ENCODE peak calls at places on chromosomes 16 and 17, in four cellular contexts. Y is colonic mucosa, M is midbrain, A is SIG-M5. J is an unnamed sample.

GRCh38 chr16:55370762-55371482 is 46.9 kb downstream of the IRX6 start:
- DNase-seq in Y (peak; percentile 22), M (peak; percentile 68), A (no peak), J (peak; percentile 42)

GRCh38 chr16:70267516-70267915 is 15.8 kb upstream of the EXOSC6 start:
- DNase-seq in Y (no peak), M (no peak), A (no peak), J (no peak)

GRCh38 chr17:75587718-75588545 is at the start of gene MYO15B:
- DNase-seq in Y (peak; percentile 57), M (peak; percentile 7), A (no peak), J (no peak)

GRCh38 chr17:2551493-2551892 is 39.8 kb upstream of the METTL16 start:
- DNase-seq in Y (no peak), M (no peak), A (no peak), J (no peak)

GRCh38 chr16:85208181-85208580 is 95.9 kb upstream of the CIBAR2 start:
- DNase-seq in Y (no peak), M (no peak), A (no peak), J (no peak)

GRCh38 chr17:18962494-18962815 is 10.5 kb downstream of the SLC5A10 start:
- DNase-seq in Y (peak; percentile 21), M (no peak), A (no peak), J (no peak)

GRCh38 chr17:79400989-79401703 is 209.7 kb downstream of the RBFOX3 start:
- DNase-seq in Y (peak; percentile 70), M (peak; percentile 57), A (no peak), J (peak; percentile 31)

GRCh38 chr17:74457146-74457819 is 9.2 kb upstream of the CD300A start:
- DNase-seq in Y (peak; percentile 81), M (peak; percentile 86), A (no peak), J (peak; percentile 53)

GRCh38 chr16:83878838-83879237 is 20.1 kb upstream of the MLYCD start:
- DNase-seq in Y (no peak), M (peak; percentile 58), A (no peak), J (no peak)

GRCh38 chr17:29720471-29720990 is 97.8 kb upstream of the CORO6 start:
- DNase-seq in Y (no peak), M (no peak), A (no peak), J (no peak)

GRCh38 chr17:55057184-55057583 is 88.6 kb downstream of the STXBP4 start:
- DNase-seq in Y (no peak), M (no peak), A (no peak), J (no peak)

GRCh38 chr16:89049484-89050118 is 44.1 kb upstream of the ACSF3 start:
- DNase-seq in Y (no peak), M (no peak), A (no peak), J (no peak)

GRCh38 chr17:46868689-46869187 is 17.4 kb downstream of the WNT9B start:
- DNase-seq in Y (no peak), M (no peak), A (no peak), J (peak; percentile 33)

GRCh38 chr16:82655315-82655714 is 28.5 kb downstream of the CDH13 start:
- DNase-seq in Y (peak; percentile 37), M (no peak), A (no peak), J (peak; percentile 80)

GRCh38 chr16:70304892-70305448 is 6.0 kb downstream of the DDX19B start:
- DNase-seq in Y (no peak), M (no peak), A (no peak), J (no peak)

GRCh38 chr17:68600123-68600880 is 865 bp downstream of the FAM20A start:
- DNase-seq in Y (no peak), M (no peak), A (no peak), J (peak; percentile 21)

J was measured in MG63.